ENCODE peak calls at places on chromosomes 5 and 9, in nine cellular contexts. H, O, J, S, T, L, F, E and X are unnamed samples.

GRCh38 chr9:13088734-13089427 is 190.6 kb downstream of the MPDZ start:
- DNase-seq in H (no peak), J (no peak), T (peak; percentile 36), F (no peak), L (no peak), E (peak; percentile 7), O (no peak), S (no peak), X (no peak)

GRCh38 chr5:142946547-142947426 is 176.6 kb downstream of the ARHGAP26 start:
- DNase-seq in J (no peak), L (no peak), F (no peak), O (no peak), T (no peak), S (peak; percentile 6), H (no peak), E (no peak), X (no peak)

GRCh38 chr9:12859704-12860251 is 85.0 kb downstream of the LURAP1L start:
- DNase-seq in H (no peak), L (no peak), J (no peak), F (no peak), T (no peak), E (no peak), S (no peak), O (no peak), X (no peak)

GRCh38 chr5:81819556-81820314 is 68.8 kb upstream of the SSBP2 start:
- DNase-seq in O (no peak), E (no peak), J (no peak), H (no peak), L (no peak), S (no peak), T (no peak), F (no peak), X (no peak)

GRCh38 chr9:71783120-71783523 is 14.8 kb upstream of the CEMIP2 start:
- DNase-seq in J (no peak), O (no peak), L (no peak), E (peak; percentile 69), H (peak; percentile 70), S (peak; percentile 38), T (peak; percentile 45), F (no peak), X (no peak)

GRCh38 chr5:144429905-144430304 is 259.2 kb downstream of the KCTD16 start:
- DNase-seq in H (no peak), E (no peak), L (no peak), T (no peak), O (no peak), F (no peak), S (no peak), J (no peak), X (no peak)

GRCh38 chr9:99019523-99020331 is 76.0 kb downstream of the COL15A1 start:
- DNase-seq in S (no peak), J (no peak), H (no peak), E (no peak), T (no peak), F (peak; percentile 77), O (no peak), L (no peak), X (no peak)

GRCh38 chr9:84271004-84271886 is 69.3 kb downstream of the SLC28A3 start:
- DNase-seq in L (peak; percentile 47), F (no peak), T (no peak), H (no peak), J (peak; percentile 26), S (no peak), E (peak; percentile 56), O (no peak), X (no peak)

GRCh38 chr9:94796687-94797086 is 70.2 kb downstream of the AOPEP start:
- DNase-seq in J (no peak), S (no peak), H (no peak), E (no peak), L (no peak), O (no peak), T (no peak), F (no peak), X (no peak)

GRCh38 chr5:180141068-180141660 is 67.8 kb downstream of the RASGEF1C start:
- DNase-seq in H (no peak), F (no peak), E (no peak), L (no peak), J (no peak), S (no peak), T (no peak), O (peak; percentile 45), X (no peak)

GRCh38 chr9:83062011-83062652 is 810 bp downstream of the RASEF start:
- DNase-seq in F (no peak), L (no peak), S (peak; percentile 87), T (no peak), H (peak; percentile 72), O (peak; percentile 74), J (no peak), E (peak; percentile 64), X (no peak)

GRCh38 chr5:178113841-178114324 is 551 bp downstream of the N4BP3 start:
- DNase-seq in H (no peak), L (no peak), S (peak; percentile 83), O (no peak), E (no peak), F (no peak), T (no peak), J (no peak), X (no peak)

GRCh38 chr9:78049484-78049883 is 17.9 kb upstream of the GNAQ start:
- DNase-seq in L (no peak), S (no peak), F (no peak), H (no peak), J (no peak), T (no peak), O (no peak), E (no peak), X (no peak)

GRCh38 chr9:136297016-136297691 is 6.7 kb downstream of the CCDC187 start:
- DNase-seq in S (peak; percentile 70), L (no peak), H (peak; percentile 76), F (no peak), E (peak; percentile 81), O (no peak), J (no peak), T (peak; percentile 89), X (no peak)

DNA sequence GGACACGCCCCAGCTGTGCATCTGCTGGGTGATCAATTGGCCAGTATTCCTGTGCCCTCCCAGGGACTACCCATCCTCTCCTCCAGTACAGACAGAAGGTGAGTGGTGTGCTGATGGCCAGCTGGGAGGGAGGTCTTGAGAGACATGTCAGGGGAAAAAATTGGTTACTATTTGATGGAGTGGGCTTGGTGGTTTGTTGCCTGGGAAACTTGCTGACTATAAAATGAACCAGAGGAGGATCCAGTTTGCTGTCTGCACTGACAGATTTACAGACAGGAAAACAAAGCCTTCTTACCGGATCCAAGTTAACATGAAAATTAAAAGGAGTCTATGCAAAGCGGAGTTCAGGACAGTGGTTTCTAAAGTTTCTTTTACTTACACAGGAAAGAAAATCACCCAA is 40.3 kb downstream of the MAP1B start:
- DNase-seq in E (no peak), L (no peak), T (no peak), O (no peak), F (no peak), J (no peak), H (no peak), S (peak; percentile 6), X (no peak)
- H3K4me1 ChIP-seq in E (no peaks in the 10 kb centered on the region), L (peaks cover 8% of the 10 kb centered on the region), T (peaks cover 14% of the 10 kb centered on the region), O (no peaks in the 10 kb centered on the region), F (peaks cover 65% of the 10 kb centered on the region), J (peaks cover 13% of the 10 kb centered on the region), H (no peaks in the 10 kb centered on the region), S (no peaks in the 10 kb centered on the region), X (peaks cover 29% of the 10 kb centered on the region)

GRCh38 chr9:88711719-88712118 is 176.7 kb downstream of the NXNL2 start:
- DNase-seq in H (no peak), J (no peak), F (no peak), E (no peak), L (no peak), O (no peak), T (no peak), S (no peak), X (no peak)
- TF ChIP-seq POLR2A in H (no peak), J (no peak), F (no peak), E (no peak), L (no peak), O (no peak), T (no peak), S (no peak), X (no peak)

DNA sequence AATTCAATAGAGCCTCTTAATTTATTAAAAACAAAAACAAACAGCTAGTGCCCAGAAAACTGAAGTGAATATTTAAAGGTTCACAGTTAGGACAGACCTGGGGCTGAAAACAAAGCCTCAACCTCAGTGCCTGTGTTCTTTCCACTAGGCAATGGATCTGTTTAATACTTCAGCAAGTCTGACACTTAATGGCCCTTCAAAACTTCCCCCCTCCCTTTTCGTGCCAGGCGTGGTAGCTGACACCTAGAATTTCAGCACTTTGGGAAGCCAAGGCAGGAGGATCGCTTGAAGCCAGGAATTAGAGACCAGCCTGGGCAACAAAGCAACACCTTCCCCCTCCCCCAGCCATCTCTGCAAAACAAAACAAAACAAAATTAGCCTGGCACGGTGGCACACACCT is 54.5 kb upstream of the IFNK start:
- DNase-seq in O (no peak), J (no peak), S (no peak), T (no peak), H (no peak), L (no peak), F (no peak), E (no peak), X (no peak)
- H3K4me1 ChIP-seq in O (peaks cover 4% of the 10 kb centered on the region), J (peaks cover 20% of the 10 kb centered on the region), S (peaks cover 7% of the 10 kb centered on the region), T (no peaks in the 10 kb centered on the region), H (no peaks in the 10 kb centered on the region), L (peaks cover 12% of the 10 kb centered on the region), F (peaks cover 50% of the 10 kb centered on the region), E (peaks cover 29% of the 10 kb centered on the region), X (peaks cover 12% of the 10 kb centered on the region)

GRCh38 chr9:120478208-120478607 is 101.8 kb downstream of the CDK5RAP2 start:
- DNase-seq in T (no peak), L (no peak), F (no peak), H (no peak), S (no peak), E (peak; percentile 41), O (no peak), J (no peak), X (no peak)

GRCh38 chr9:120480707-120481106 is 99.3 kb downstream of the CDK5RAP2 start:
- DNase-seq in J (no peak), S (no peak), O (no peak), E (no peak), L (peak; percentile 24), T (no peak), F (no peak), H (no peak), X (no peak)

GRCh38 chr9:120475341-120475740 is 104.6 kb downstream of the CDK5RAP2 start:
- DNase-seq in E (no peak), O (no peak), L (peak; percentile 45), H (no peak), T (no peak), F (peak; percentile 78), J (no peak), S (no peak), X (no peak)

GRCh38 chr9:120474579-120475243 is 105.3 kb downstream of the CDK5RAP2 start:
- DNase-seq in O (no peak), J (no peak), H (no peak), T (no peak), L (no peak), S (no peak), F (no peak), E (no peak), X (no peak)

DNA sequence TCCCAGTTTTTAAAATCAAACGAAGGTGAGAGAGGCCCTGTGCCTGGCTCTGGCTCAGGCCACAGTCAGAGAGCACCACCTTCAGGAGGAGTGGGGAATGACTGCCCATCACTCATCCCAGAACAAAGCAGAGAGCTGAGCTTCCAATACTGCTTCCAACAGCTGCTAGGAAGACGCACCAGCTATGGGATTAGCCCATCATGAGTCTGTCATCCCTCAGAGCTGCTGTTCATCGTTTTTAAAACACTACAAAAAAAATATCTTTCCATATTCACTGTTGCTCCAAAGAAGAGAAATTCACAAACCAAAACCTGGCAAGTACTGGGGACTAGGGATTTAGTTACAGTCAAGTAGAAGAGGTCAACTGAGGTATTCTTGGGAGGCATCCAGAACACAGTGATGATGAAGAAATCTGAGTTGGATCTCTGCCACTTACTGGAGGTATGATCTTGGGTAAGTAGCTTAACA is 102.4 kb downstream of the CDK5RAP2 start:
- DNase-seq in J (peak; percentile 33), E (peak; percentile 53), L (peak; percentile 56), H (peak; percentile 56), T (peak; percentile 11), O (no peak), F (no peak), S (no peak), X (no peak)
- TF ChIP-seq POLR2A in J (no peak), E (no peak), L (no peak), H (no peak), T (no peak), O (no peak), F (no peak), S (no peak), X (no peak)